ENCODE peak calls at places on chromosomes 5 and 9, in seven cellular contexts. H is HepG2, X is GM12878, K is SK-N-SH, G is GM12892, J is H1, R is K562. T is an unnamed sample.

GRCh38 chr9:78783743-78784142 is 486.8 kb downstream of the PSAT1 start:
- DNase-seq in H (no peak), X (no peak), K (no peak), G (no peak), J (no peak), R (no peak), T (no peak)

GRCh38 chr9:38318755-38319495 is 73.6 kb upstream of the ALDH1B1 start:
- DNase-seq in H (no peak), X (peak; percentile 90), K (peak; percentile 53), G (no peak), J (no peak), R (no peak), T (no peak)

GRCh38 chr5:177447066-177447610 is 524 bp downstream of the PRR7 start:
- DNase-seq in H (no peak), X (no peak), K (peak; percentile 90), G (peak; percentile 83), J (no peak), R (peak; percentile 78), T (peak; percentile 85)

GRCh38 chr9:104882574-104882973 is 45.4 kb downstream of the ABCA1 start:
- DNase-seq in H (no peak), X (no peak), K (no peak), G (no peak), J (no peak), R (no peak), T (no peak)

GRCh38 chr5:109483395-109483974 is 73.7 kb upstream of the PJA2 start:
- DNase-seq in H (no peak), X (no peak), K (no peak), G (no peak), J (no peak), R (no peak), T (no peak)

GRCh38 chr5:173501271-173501670 is 115.2 kb downstream of the BOD1 start:
- DNase-seq in H (no peak), X (no peak), K (no peak), G (no peak), J (no peak), R (no peak), T (no peak)

GRCh38 chr5:89374818-89375521 is 492.0 kb upstream of the MEF2C start:
- DNase-seq in H (no peak), X (no peak), K (no peak), G (no peak), J (no peak), R (no peak), T (no peak)

GRCh38 chr5:132475531-132475930 is 15.0 kb downstream of the IRF1 start:
- DNase-seq in H (peak; percentile 38), X (no peak), K (no peak), G (no peak), J (no peak), R (no peak), T (no peak)

GRCh38 chr5:7875151-7875550 is 6.2 kb downstream of the MTRR start:
- DNase-seq in H (no peak), X (no peak), K (no peak), G (no peak), J (no peak), R (no peak), T (no peak)

GRCh38 chr9:134981001-134981400 is 63.3 kb upstream of the FCN1 start:
- DNase-seq in H (no peak), X (no peak), K (no peak), G (no peak), J (no peak), R (no peak), T (no peak)

GRCh38 chr5:1325870-1326546 is 18.9 kb downstream of the CLPTM1L start:
- DNase-seq in H (no peak), X (no peak), K (no peak), G (peak; percentile 5), J (no peak), R (no peak), T (no peak)

GRCh38 chr9:12681620-12682019 is 11.6 kb upstream of the TYRP1 start:
- DNase-seq in H (no peak), X (no peak), K (no peak), G (no peak), J (no peak), R (no peak), T (no peak)
- TF ChIP-seq TAF1 in H (no peak), X (no peak), K (no peak), G (no peak), J (no peak), R (no peak), T (no peak)

GRCh38 chr9:72268961-72269360 is 96.0 kb downstream of the ZFAND5 start:
- DNase-seq in H (no peak), X (no peak), K (no peak), G (no peak), J (no peak), R (no peak), T (no peak)

GRCh38 chr9:72274916-72275315 is 90.1 kb downstream of the ZFAND5 start:
- DNase-seq in H (no peak), X (no peak), K (no peak), G (no peak), J (no peak), R (no peak), T (no peak)

GRCh38 chr9:72276429-72276828 is 88.6 kb downstream of the ZFAND5 start:
- DNase-seq in H (no peak), X (no peak), K (no peak), G (no peak), J (no peak), R (no peak), T (no peak)

DNA sequence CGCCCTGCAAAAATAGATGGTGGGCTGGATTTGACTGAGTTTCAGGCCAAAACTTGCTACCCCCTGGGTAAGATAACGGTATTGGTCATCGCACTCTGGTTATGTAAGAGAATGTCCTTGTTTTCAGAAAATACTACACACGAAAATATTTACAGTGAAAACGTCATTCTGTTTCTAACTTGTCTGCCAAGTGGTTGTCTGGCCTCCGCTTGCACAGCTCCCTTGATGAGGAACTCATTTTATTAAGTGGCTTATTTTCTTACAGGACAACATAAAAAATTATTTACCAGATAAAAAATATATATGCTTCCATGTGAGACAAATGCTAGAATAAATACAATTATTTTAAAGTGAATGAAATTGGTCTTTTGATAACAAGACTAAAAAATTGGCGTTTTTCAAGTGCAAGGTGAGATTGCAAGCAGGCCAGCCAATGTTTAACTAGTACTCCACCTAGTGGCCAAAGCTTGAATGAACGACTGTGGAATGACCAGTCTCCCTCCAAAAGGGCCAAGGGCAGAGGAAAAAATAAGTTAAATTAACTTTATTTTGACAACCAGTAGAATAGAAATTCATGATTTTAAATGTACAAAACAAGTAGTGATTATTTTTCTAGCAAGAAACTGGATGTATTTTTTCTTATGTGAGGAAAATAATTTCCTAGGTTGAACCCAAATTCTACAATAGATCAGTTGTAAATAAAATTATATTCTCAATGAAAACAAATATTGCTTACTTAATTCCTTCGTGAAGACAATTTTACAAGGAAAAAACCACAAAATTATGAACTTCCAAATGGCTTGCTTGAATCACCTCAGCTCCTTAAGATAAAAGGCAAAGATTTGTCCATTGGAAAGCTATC is 93.2 kb downstream of the ZFAND5 start:
- DNase-seq in H (peak; percentile 46), X (no peak), K (peak; percentile 50), G (peak; percentile 28), J (no peak), R (peak; percentile 58), T (peak; percentile 37)
- TF ChIP-seq TAF1 in H (no peak), X (no peak), K (no peak), G (no peak), J (no peak), R (no peak), T (no peak)

GRCh38 chr9:34636791-34637355 is 714 bp downstream of the SIGMAR1 start:
- DNase-seq in H (no peak), X (no peak), K (no peak), G (no peak), J (no peak), R (no peak), T (no peak)

GRCh38 chr9:34635556-34635955 is 2.0 kb downstream of the SIGMAR1 start:
- DNase-seq in H (no peak), X (no peak), K (no peak), G (no peak), J (no peak), R (no peak), T (no peak)

GRCh38 chr9:34634551-34634945 is 3.0 kb downstream of the SIGMAR1 start:
- DNase-seq in H (no peak), X (no peak), K (no peak), G (no peak), J (no peak), R (no peak), T (no peak)

GRCh38 chr9:34633166-34633565 is 4.3 kb upstream of the ARID3C start:
- DNase-seq in H (no peak), X (no peak), K (no peak), G (no peak), J (no peak), R (no peak), T (no peak)

DNA sequence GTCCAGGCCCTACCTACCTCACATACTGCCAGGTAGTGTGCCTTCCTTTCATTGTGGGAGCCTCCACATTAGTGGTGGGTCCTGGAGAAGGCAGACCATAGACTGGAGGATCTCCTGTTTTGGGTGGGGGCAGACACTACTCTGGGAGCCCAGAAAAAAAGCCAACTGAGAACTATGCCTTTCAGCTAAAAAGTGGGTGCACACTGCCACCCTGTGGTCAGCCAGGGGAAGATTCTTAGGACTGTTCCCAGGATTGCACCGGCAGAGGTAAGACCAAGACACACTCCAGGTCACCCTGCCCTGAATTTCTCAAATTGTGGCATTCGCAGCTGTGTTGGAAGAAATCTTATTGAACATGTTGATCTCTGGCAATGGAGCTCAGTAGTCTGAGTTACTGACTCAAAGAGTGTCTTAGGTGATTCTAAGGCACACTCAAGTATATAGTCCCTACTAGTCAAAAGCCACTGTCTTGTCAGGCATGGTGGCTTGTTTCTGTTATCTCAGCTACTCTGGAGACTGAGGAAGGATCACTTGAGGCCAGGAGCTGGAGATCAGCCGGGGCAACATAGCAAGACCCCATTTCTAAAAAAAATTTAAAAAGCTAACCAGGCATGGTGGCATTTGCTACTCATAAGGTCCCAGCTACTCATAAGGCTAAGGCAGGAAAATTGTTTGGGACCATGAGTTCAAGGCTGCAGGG is 3.6 kb downstream of the SIGMAR1 start:
- DNase-seq in H (peak; percentile 56), X (no peak), K (peak; percentile 84), G (peak; percentile 68), J (no peak), R (peak; percentile 71), T (no peak)
- TF ChIP-seq TAF1 in H (no peak), X (no peak), K (no peak), G (no peak), J (no peak), R (no peak), T (no peak)

DNA sequence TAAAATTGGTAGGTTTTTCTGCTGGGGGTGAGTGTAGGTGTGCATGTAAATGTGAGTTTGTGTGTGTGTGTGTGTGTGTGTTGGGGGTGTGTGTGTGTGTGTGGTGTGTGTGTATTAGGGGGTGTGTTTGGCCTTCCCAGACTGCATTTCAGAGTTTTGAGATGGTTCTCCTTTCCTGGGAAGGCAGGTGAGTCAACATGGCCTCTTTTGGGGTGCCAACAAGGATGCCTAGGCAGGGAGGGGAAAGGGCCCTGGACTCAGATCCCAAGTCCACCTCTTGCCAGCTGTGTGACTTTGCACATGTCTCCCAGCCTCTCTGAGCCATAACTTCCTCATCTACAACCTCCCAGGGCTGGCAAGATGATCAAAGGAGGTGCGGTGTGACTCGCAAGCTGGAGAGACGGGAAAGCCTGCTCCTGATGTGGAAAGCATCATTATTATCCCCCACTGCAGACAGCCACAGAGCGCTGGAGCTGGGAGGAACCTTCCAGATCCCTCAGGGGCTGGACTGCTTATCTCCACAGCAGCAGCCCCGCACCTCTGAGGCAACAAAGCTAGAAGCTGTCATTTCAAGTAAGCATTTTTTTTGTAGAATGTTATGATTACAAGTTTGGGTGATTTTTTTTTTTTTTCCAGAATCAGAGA is 63.5 kb upstream of the TBC1D2 start:
- DNase-seq in H (no peak), X (no peak), K (no peak), G (no peak), J (no peak), R (peak; percentile 84), T (no peak)
- TF ChIP-seq TAF1 in H (no peak), X (no peak), K (no peak), G (no peak), J (no peak), R (no peak), T (no peak)